ENCODE peak calls at places on chromosomes 11 and 22, in eight cellular contexts. Z, T, A, D, W, M, U and P are unnamed samples.

GRCh38 chr11:16403851-16404250 is 47.5 kb upstream of the SOX6 start:
- DNase-seq in Z (no peak), W (no peak), M (no peak), T (no peak), D (no peak), A (no peak), U (no peak), P (no peak)

GRCh38 chr11:121514401-121514981 is 61.7 kb upstream of the SORL1-AS1 start:
- DNase-seq in W (no peak), D (no peak), Z (no peak), U (no peak), M (no peak), T (peak), A (no peak), P (no peak)

GRCh38 chr11:95924414-95924760 is 480 bp upstream of the MTMR2 start:
- DNase-seq in D (no peak), A (no peak), M (no peak), W (no peak), T (no peak), Z (peak), U (no peak), P (no peak)

GRCh38 chr22:37331034-37331428 is 48.7 kb downstream of the CYTH4 start:
- DNase-seq in T (peak), Z (peak), A (no peak), W (no peak), M (peak), U (no peak), D (no peak), P (no peak)

GRCh38 chr22:50192825-50193204 is 7.1 kb downstream of the TRABD start:
- DNase-seq in U (no peak), A (no peak), W (no peak), M (no peak), D (peak), Z (no peak), T (no peak), P (peak)

GRCh38 chr22:28950567-28951411 is 67.4 kb downstream of the ZNRF3 start:
- DNase-seq in W (no peak), A (no peak), Z (no peak), U (no peak), M (no peak), T (no peak), D (no peak), P (no peak)

GRCh38 chr11:72221386-72221785 is 3.2 kb upstream of the INPPL1 start:
- DNase-seq in A (peak), Z (no peak), U (no peak), M (no peak), D (no peak), W (no peak), T (no peak), P (no peak)

GRCh38 chr11:62611705-62612365 is 740 bp downstream of the EML3 start:
- DNase-seq in U (no peak), D (peak), A (no peak), T (peak), Z (peak), M (no peak), W (peak), P (peak)

GRCh38 chr11:98068251-98068650 is 952.5 kb upstream of the CNTN5 start:
- DNase-seq in D (no peak), A (no peak), U (no peak), Z (no peak), M (no peak), W (no peak), T (no peak), P (no peak)

GRCh38 chr11:120666121-120666639 is 154.6 kb downstream of the GRIK4 start:
- DNase-seq in Z (no peak), D (no peak), M (no peak), U (no peak), A (no peak), W (no peak), T (no peak), P (peak)

GRCh38 chr11:1762537-1763302 is 1.0 kb downstream of the CTSD start:
- DNase-seq in M (no peak), A (peak), D (peak), T (peak), Z (peak), W (no peak), U (no peak), P (no peak)

GRCh38 chr11:23696712-23697111 is 800.1 kb upstream of the LUZP2 start:
- DNase-seq in Z (no peak), M (no peak), A (no peak), U (no peak), T (no peak), W (no peak), D (no peak), P (no peak)

GRCh38 chr22:49540571-49541450 is 286.9 kb downstream of the BRD1 start:
- DNase-seq in Z (no peak), T (no peak), W (no peak), D (peak), M (no peak), U (no peak), A (no peak), P (no peak)

GRCh38 chr11:35845860-35846259 is 98.0 kb upstream of the LDLRAD3 start:
- DNase-seq in U (no peak), W (no peak), Z (no peak), D (no peak), M (no peak), T (peak), A (no peak), P (no peak)

GRCh38 chr11:106197438-106197837 is 120.0 kb downstream of the AASDHPPT start:
- DNase-seq in A (no peak), M (no peak), Z (no peak), T (no peak), D (no peak), W (no peak), U (no peak), P (no peak)

GRCh38 chr22:50251472-50252054 is 498 bp upstream of the HDAC10 start:
- DNase-seq in U (no peak), T (no peak), Z (no peak), A (no peak), D (no peak), M (no peak), W (no peak), P (no peak)

GRCh38 chr11:94128171-94128745 is 383 bp upstream of the PANX1 start:
- DNase-seq in Z (peak), A (no peak), U (no peak), T (peak), D (peak), W (no peak), M (no peak), P (peak)

GRCh38 chr11:47305734-47306483 is 36.0 kb downstream of the MADD start:
- DNase-seq in U (no peak), Z (no peak), A (no peak), T (peak), D (no peak), W (no peak), M (peak), P (no peak)

GRCh38 chr22:28608546-28608945 is 71.1 kb downstream of the TTC28 start:
- DNase-seq in Z (no peak), A (no peak), W (no peak), M (no peak), U (no peak), T (no peak), D (no peak), P (no peak)

GRCh38 chr22:38490915-38491314 is 15.2 kb downstream of the DDX17 start:
- DNase-seq in M (peak), W (no peak), U (no peak), A (peak), D (peak), Z (peak), T (no peak), P (no peak)

GRCh38 chr11:117950320-117950719 is 21.1 kb upstream of the TMPRSS13 start:
- DNase-seq in U (no peak), T (no peak), W (peak), D (peak), Z (no peak), A (no peak), M (no peak), P (no peak)

GRCh38 chr22:32018056-32018455 is 25.0 kb upstream of the SLC5A1 start:
- DNase-seq in U (no peak), W (no peak), T (peak), Z (peak), A (no peak), D (no peak), M (peak), P (no peak)

GRCh38 chr11:17012712-17013547 is 1.3 kb downstream of the PLEKHA7 start:
- DNase-seq in W (no peak), M (peak), D (peak), T (peak), A (peak), Z (peak), U (peak), P (no peak)

GRCh38 chr11:69312418-69313399 is 18.8 kb downstream of the MYEOV start:
- DNase-seq in W (no peak), T (no peak), A (no peak), U (no peak), D (no peak), Z (peak), M (no peak), P (no peak)

GRCh38 chr22:24338701-24339451 is 68.2 kb downstream of the SPECC1L start:
- DNase-seq in W (no peak), T (no peak), A (no peak), U (no peak), M (peak), Z (peak), D (no peak), P (no peak)

GRCh38 chr11:72614381-72614780 is 59.8 kb downstream of the PDE2A start:
- DNase-seq in D (no peak), M (no peak), W (no peak), U (no peak), A (no peak), Z (peak), T (no peak), P (no peak)

GRCh38 chr11:126332221-126332711 is 23.2 kb upstream of the ST3GAL4 start:
- DNase-seq in T (peak), D (no peak), M (peak), U (no peak), Z (peak), W (no peak), A (no peak), P (no peak)

GRCh38 chr11:45100338-45100737 is 46.1 kb upstream of the PRDM11 start:
- DNase-seq in M (no peak), T (peak), Z (peak), D (no peak), W (peak), U (no peak), A (no peak), P (peak)

GRCh38 chr11:37926772-37927171 is 1328.7 kb upstream of the RAG2 start:
- DNase-seq in T (peak), W (no peak), A (no peak), Z (no peak), M (no peak), U (no peak), D (no peak), P (no peak)

GRCh38 chr11:113817626-113818025 is 38.0 kb downstream of the CLDN25 start:
- DNase-seq in A (no peak), M (no peak), U (no peak), T (no peak), Z (no peak), W (no peak), D (no peak), P (no peak)

GRCh38 chr11:94604496-94604895 is 37.3 kb downstream of the PIWIL4 start:
- DNase-seq in W (no peak), A (no peak), D (no peak), T (peak), U (no peak), M (no peak), Z (peak), P (no peak)

GRCh38 chr11:19080579-19080993 is 20.1 kb upstream of the MRGPRX2 start:
- DNase-seq in U (no peak), W (no peak), T (peak), D (no peak), M (no peak), A (peak), Z (peak), P (no peak)

GRCh38 chr11:9663699-9664275 is at the start of gene SWAP70:
- DNase-seq in A (peak), W (no peak), T (peak), U (peak), M (peak), Z (peak), D (peak), P (peak)

GRCh38 chr11:113618360-113618759 is 87.7 kb downstream of the TMPRSS5 start:
- DNase-seq in W (no peak), U (no peak), A (no peak), D (no peak), M (peak), T (no peak), Z (peak), P (no peak)

GRCh38 chr11:76798656-76799055 is 15.5 kb downstream of the TSKU start:
- DNase-seq in U (no peak), W (no peak), D (no peak), M (no peak), Z (no peak), A (no peak), T (no peak), P (no peak)
- H3K4me3 ChIP-seq in U (peak), W (no peak), D (no peak), M (no peak), Z (no peak), A (no peak), T (no peak), P (no peak)

DNA sequence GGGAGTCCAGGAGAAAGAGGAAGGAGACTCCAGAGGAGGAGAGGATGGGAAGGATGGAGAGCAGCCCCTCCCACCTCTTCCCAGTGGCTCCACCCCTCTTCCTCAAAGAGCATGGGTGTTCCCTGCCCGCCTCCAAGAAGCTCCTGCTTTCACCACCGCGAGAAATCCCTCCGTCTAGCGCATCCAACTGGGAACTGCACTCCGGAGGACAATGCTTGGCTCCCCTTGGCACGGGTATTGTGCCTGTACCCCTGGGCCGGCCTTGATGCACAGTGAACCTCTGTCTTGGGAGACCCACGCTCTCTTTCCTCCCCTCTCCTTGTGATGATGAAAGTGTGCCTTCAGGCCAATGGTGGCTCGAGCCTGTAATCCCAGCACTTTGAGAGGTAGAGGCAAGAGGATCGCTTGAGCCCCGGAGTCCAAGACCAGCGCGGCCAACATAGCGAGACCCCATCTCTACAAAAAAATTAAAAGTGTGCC is 14.9 kb upstream of the ADA2 start:
- DNase-seq in U (no peak), W (no peak), A (no peak), T (no peak), Z (no peak), D (no peak), M (no peak), P (no peak)
- TF ChIP-seq CTCF in U (no peak), W (no peak), A (no peak), T (no peak), Z (no peak), D (no peak), M (no peak), P (no peak)

GRCh38 chr11:119023741-119024140 is 5.2 kb downstream of the TRAPPC4 start:
- DNase-seq in U (no peak), D (no peak), Z (peak), W (no peak), A (no peak), T (no peak), M (peak), P (no peak)
- H3K4me3 ChIP-seq in U (no peak), D (no peak), Z (no peak), W (no peak), A (no peak), T (no peak), M (no peak), P (no peak)

GRCh38 chr22:46006379-46007002 is 29.5 kb upstream of the WNT7B start:
- DNase-seq in D (peak), Z (peak), T (peak), U (no peak), M (peak), A (peak), W (peak), P (peak)

GRCh38 chr22:46001426-46002106 is 24.6 kb upstream of the WNT7B start:
- DNase-seq in A (no peak), W (no peak), T (no peak), U (no peak), M (no peak), D (no peak), Z (no peak), P (no peak)

GRCh38 chr22:46002757-46003270 is 25.9 kb upstream of the WNT7B start:
- DNase-seq in T (no peak), M (no peak), D (no peak), W (no peak), U (no peak), Z (no peak), A (no peak), P (no peak)

GRCh38 chr22:46003271-46004091 is 26.5 kb upstream of the WNT7B start:
- DNase-seq in T (no peak), D (no peak), W (no peak), A (no peak), M (no peak), U (no peak), Z (no peak), P (no peak)

GRCh38 chr22:46004105-46004866 is 27.3 kb upstream of the WNT7B start:
- DNase-seq in U (no peak), T (no peak), A (no peak), D (no peak), M (no peak), Z (no peak), W (peak), P (no peak)
- TF ChIP-seq CTCF in U (no peak), T (no peak), A (no peak), D (no peak), M (no peak), Z (no peak), W (peak), P (no peak)

DNA sequence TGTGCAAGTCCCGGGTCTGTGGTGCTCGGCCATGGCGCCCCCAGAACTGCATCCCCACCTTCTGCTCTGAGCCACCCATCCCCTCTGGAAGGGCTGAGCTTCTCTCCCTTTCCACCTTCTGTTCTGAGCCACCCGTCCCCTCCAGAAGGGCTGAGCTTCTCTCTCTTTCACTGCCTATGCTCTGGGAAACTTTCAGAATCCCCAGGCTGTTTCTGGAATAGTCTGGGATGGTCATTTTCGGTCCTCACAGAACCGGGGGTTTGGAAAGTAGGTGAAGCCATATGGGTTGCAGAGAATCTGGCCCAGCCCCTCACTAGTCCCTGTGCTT is 3.4 kb upstream of the BID start:
- DNase-seq in D (no peak), W (no peak), T (no peak), Z (no peak), A (no peak), M (no peak), U (no peak), P (no peak)
- H3K4me3 ChIP-seq in D (peak), W (peak), T (no peak), Z (no peak), A (no peak), M (no peak), U (peak), P (peak)

DNA sequence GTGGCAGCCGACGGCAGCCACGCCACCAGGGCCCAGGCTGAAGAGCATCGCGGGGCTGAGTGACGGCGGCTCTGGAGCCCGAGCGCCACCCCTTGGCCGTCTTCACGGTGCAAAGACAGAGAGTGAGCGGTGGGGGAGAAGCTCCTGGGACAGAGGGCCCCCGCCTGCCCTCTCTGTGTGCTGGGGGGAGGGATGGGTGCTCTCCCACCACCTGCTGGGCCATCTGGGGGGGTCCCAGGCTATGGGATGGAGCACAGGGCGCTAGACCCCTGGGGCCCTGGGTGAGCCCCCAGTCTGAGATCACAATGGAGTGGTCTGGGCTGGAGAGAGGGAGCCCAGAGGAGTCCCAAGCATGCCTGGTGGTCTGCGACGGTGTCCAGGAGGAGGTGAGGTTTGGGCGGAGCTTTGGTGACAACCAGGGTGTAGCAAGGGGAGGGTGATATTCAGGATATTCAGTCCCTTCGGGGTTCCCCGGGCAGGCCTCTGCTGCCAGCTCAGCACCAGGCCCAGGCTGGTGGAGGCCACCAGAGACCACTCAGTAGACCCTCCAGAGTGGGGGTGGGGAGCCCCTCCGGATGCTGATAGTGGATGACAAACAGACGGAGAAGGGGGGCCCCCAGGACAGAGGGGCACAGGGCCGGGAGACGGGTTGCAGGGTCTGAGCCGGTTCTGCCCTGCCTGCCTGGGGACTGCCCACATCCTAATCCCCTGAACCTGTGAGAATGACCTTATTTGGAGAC is 78.1 kb upstream of the PRR5 start:
- DNase-seq in D (no peak), Z (peak), M (peak), U (no peak), T (peak), W (no peak), A (no peak), P (peak)
- TF ChIP-seq CTCF in D (peak), Z (peak), M (peak), U (peak), T (peak), W (peak), A (no peak), P (peak)

GRCh38 chr11:8371516-8371884 is 107.8 kb upstream of the LMO1 start:
- DNase-seq in U (no peak), W (no peak), M (no peak), D (no peak), A (no peak), Z (no peak), T (no peak), P (no peak)
- H3K4me3 ChIP-seq in U (no peak), W (no peak), M (no peak), D (no peak), A (no peak), Z (no peak), T (no peak), P (no peak)

DNA sequence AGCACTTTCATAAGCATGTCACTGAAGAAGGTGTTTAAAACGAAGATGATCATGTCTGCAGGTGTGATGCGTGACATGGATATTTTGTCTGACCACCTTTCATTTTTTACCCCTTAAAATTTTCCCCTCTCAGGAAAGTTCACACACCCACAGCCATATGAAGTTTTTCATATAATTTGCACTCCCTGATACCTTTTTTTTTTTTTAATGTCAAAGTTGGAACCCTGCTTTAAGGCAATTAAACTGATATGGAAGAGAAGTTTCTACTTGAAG is 104.6 kb downstream of the ATXN10 start:
- DNase-seq in U (no peak), Z (no peak), W (no peak), A (no peak), M (no peak), D (no peak), T (no peak), P (no peak)
- TF ChIP-seq CTCF in U (no peak), Z (no peak), W (no peak), A (no peak), M (no peak), D (no peak), T (no peak), P (no peak)

DNA sequence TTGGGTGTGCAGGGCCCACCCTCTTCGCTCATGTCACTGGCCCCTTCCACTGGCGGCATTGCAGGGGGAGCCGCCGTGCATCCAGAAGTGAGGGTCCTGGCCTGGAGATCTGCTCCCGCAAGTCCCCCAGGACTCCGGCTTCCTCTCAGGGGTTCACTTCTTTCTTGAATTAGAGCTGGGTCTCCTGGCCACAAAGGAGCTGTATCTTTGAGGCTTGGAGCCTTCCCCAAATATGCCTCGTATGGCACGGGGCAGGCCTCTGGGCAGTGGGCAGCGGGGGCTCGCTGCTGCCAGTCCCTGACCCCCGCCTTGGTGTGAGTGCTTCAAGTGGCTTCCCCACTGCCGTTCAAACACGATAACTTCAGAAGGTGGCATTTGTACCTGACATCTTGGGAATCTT is 7.4 kb upstream of the IFITM3 start:
- DNase-seq in W (no peak), U (no peak), Z (no peak), M (no peak), A (no peak), T (no peak), D (no peak), P (no peak)
- H3K4me3 ChIP-seq in W (no peak), U (no peak), Z (no peak), M (no peak), A (no peak), T (no peak), D (no peak), P (no peak)